ENCODE peak calls at places on chromosomes 12 and 14, in five cellular contexts. G is stimulated activated CD8-positive, alpha-beta memory T cell treated with anti-CD3 and anti-CD28 coated beads, Interleukin-15, amount 100 ng/mL, for 1 hour; X is cardiac muscle cell; S is stimulated activated CD4-positive, alpha-beta T cell treated with anti-CD3 and anti-CD28 coated beads, TNF-alpha, amount 100 ng/mL, for 24 hours; T is EH. D is an unnamed sample.

GRCh38 chr14:39107624-39108023 is 4.6 kb upstream of the SEC23A start:
- DNase-seq in G (no peak), X (peak), S (no peak), T (peak), D (no peak)

GRCh38 chr12:44223736-44224135 is 387.9 kb downstream of the TMEM117 start:
- DNase-seq in G (no peak), X (peak), S (no peak), T (no peak), D (no peak)

GRCh38 chr12:130141105-130141504 is 21.2 kb upstream of the FZD10 start:
- DNase-seq in G (no peak), X (no peak), S (no peak), T (no peak), D (no peak)

GRCh38 chr12:11968041-11968383 is 102.7 kb upstream of the BCL2L14 start:
- DNase-seq in G (no peak), X (no peak), S (no peak), T (no peak), D (no peak)

GRCh38 chr12:43836455-43836989 is 641 bp downstream of the TMEM117 start:
- DNase-seq in G (no peak), X (peak), S (no peak), T (peak), D (no peak)

GRCh38 chr14:87824261-87824660 is 168.7 kb downstream of the GALC start:
- DNase-seq in G (no peak), X (no peak), S (no peak), T (no peak), D (no peak)

GRCh38 chr14:21923820-21924219 is 250.2 kb upstream of the OR4E1 start:
- DNase-seq in G (peak), X (no peak), S (no peak), T (no peak), D (no peak)

GRCh38 chr14:69366761-69367160 is 31.3 kb downstream of the ERH start:
- DNase-seq in G (no peak), X (no peak), S (no peak), T (no peak), D (no peak)

GRCh38 chr12:14768823-14769405 is 34.4 kb downstream of the WBP11 start:
- DNase-seq in G (peak), X (peak), S (no peak), T (peak), D (peak)

GRCh38 chr14:52031781-52032180 is 37.1 kb downstream of the NID2 start:
- DNase-seq in G (no peak), X (peak), S (no peak), T (peak), D (no peak)

GRCh38 chr12:76542908-76543307 is 16.7 kb downstream of the OSBPL8 start:
- DNase-seq in G (no peak), X (no peak), S (no peak), T (no peak), D (no peak)

GRCh38 chr14:64040044-64040443 is 187.2 kb downstream of the SYNE2 start:
- DNase-seq in G (no peak), X (peak), S (no peak), T (peak), D (no peak)

GRCh38 chr12:111405856-111406473 is at the start of gene SH2B3:
- DNase-seq in G (peak), X (no peak), S (no peak), T (peak), D (peak)

GRCh38 chr14:70018246-70018645 is 139.0 kb downstream of the SMOC1 start:
- DNase-seq in G (no peak), X (peak), S (no peak), T (no peak), D (no peak)

GRCh38 chr12:75714462-75715322 is 203.3 kb upstream of the KRR1 start:
- DNase-seq in G (no peak), X (no peak), S (no peak), T (no peak), D (no peak)

GRCh38 chr14:51846631-51847488 is 13.6 kb upstream of the GNG2 start:
- DNase-seq in G (peak), X (peak), S (peak), T (peak), D (peak)

GRCh38 chr12:65868133-65868705 is 43.9 kb downstream of the HMGA2 start:
- DNase-seq in G (no peak), X (peak), S (no peak), T (peak), D (no peak)

GRCh38 chr12:95173392-95174251 is 43.6 kb downstream of the FGD6 start:
- DNase-seq in G (no peak), X (peak), S (no peak), T (peak), D (no peak)

GRCh38 chr12:107622005-107622404 is 63.6 kb upstream of the PWP1 start:
- DNase-seq in G (no peak), X (peak), S (no peak), T (peak), D (no peak)

GRCh38 chr12:5973461-5974115 is 28.5 kb upstream of the ANO2 start:
- DNase-seq in G (no peak), X (no peak), S (no peak), T (no peak), D (no peak)

GRCh38 chr12:41963398-41963797 is 181.3 kb downstream of the GXYLT1 start:
- DNase-seq in G (no peak), X (no peak), S (no peak), T (no peak), D (no peak)

GRCh38 chr12:57751432-57751787 is 700 bp downstream of the CDK4 start:
- DNase-seq in G (no peak), X (no peak), S (no peak), T (no peak), D (no peak)

GRCh38 chr14:70655110-70655826 is 13.6 kb downstream of the TTC9 start:
- DNase-seq in G (peak), X (no peak), S (peak), T (no peak), D (peak)

GRCh38 chr12:91616401-91616800 is 433.8 kb upstream of the DCN start:
- DNase-seq in G (no peak), X (no peak), S (no peak), T (no peak), D (no peak)

GRCh38 chr12:42086021-42086420 is 58.7 kb downstream of the GXYLT1 start:
- DNase-seq in G (no peak), X (peak), S (no peak), T (peak), D (no peak)

GRCh38 chr14:74444866-74445265 is 18.9 kb upstream of the SYNDIG1L start:
- DNase-seq in G (no peak), X (no peak), S (no peak), T (no peak), D (no peak)

GRCh38 chr14:42806909-42807315 is 1200.2 kb downstream of the LRFN5 start:
- DNase-seq in G (no peak), X (peak), S (no peak), T (no peak), D (no peak)

GRCh38 chr14:89484445-89484844 is 67.4 kb upstream of the FOXN3 start:
- DNase-seq in G (no peak), X (no peak), S (no peak), T (no peak), D (no peak)

GRCh38 chr14:23119362-23120327 is 590 bp upstream of the CEBPE start:
- DNase-seq in G (no peak), X (no peak), S (no peak), T (no peak), D (no peak)

GRCh38 chr12:113831486-113831885 is 134.6 kb downstream of the RBM19 start:
- DNase-seq in G (no peak), X (no peak), S (no peak), T (no peak), D (no peak)

GRCh38 chr12:127964717-127965116 is 302.3 kb upstream of the TMEM132C start:
- DNase-seq in G (no peak), X (no peak), S (no peak), T (peak), D (no peak)

GRCh38 chr14:75428230-75429104 is 645 bp downstream of the JDP2 start:
- DNase-seq in G (no peak), X (peak), S (no peak), T (peak), D (no peak)

GRCh38 chr12:101670007-101670671 is 27.3 kb upstream of the CHPT1 start:
- DNase-seq in G (no peak), X (peak), S (no peak), T (peak), D (no peak)

GRCh38 chr14:91177073-91177796 is 63.4 kb downstream of the DGLUCY start:
- DNase-seq in G (peak), X (peak), S (peak), T (peak), D (peak)

GRCh38 chr12:8661751-8662150 is 875 bp downstream of the MFAP5 start:
- DNase-seq in G (no peak), X (no peak), S (no peak), T (peak), D (no peak)

GRCh38 chr12:96850676-96851075 is 56.4 kb upstream of the NEDD1 start:
- DNase-seq in G (no peak), X (no peak), S (no peak), T (no peak), D (no peak)

GRCh38 chr12:68236421-68237059 is 10.9 kb upstream of the IL26 start:
- DNase-seq in G (peak), X (no peak), S (no peak), T (no peak), D (peak)